ENCODE peak calls at places on chromosomes 3 and 15, in seven cellular contexts. K, B, A, J, Z, N and X are unnamed samples.
A peak's percentile ranks its signal among the peaks of the same experiment; 100 is the strongest.

GRCh38 chr3:43892535-43892934 is 201.8 kb downstream of the ABHD5 start:
- DNase-seq in Z (no peak), A (no peak), N (no peak), K (peak; percentile 61), B (no peak), J (no peak), X (no peak)

GRCh38 chr15:51281368-51281967 is 56.9 kb downstream of the CYP19A1 start:
- DNase-seq in A (no peak), B (peak; percentile 65), N (no peak), K (peak; percentile 74), J (peak; percentile 76), Z (no peak), X (peak; percentile 80)

GRCh38 chr3:33664195-33664594 is 53.9 kb downstream of the CLASP2 start:
- DNase-seq in N (no peak), J (no peak), K (no peak), B (peak; percentile 72), Z (no peak), A (no peak), X (peak; percentile 91)

GRCh38 chr3:175896655-175897054 is 1037.5 kb downstream of the NAALADL2 start:
- DNase-seq in N (no peak), J (no peak), K (no peak), A (no peak), Z (no peak), B (no peak), X (no peak)

GRCh38 chr3:197354195-197355059 is 56.0 kb upstream of the DLG1 start:
- DNase-seq in K (peak; percentile 86), Z (no peak), N (no peak), B (no peak), A (no peak), J (peak; percentile 45), X (peak; percentile 57)

GRCh38 chr3:100141576-100141975 is 27.3 kb upstream of the FILIP1L start:
- DNase-seq in K (no peak), N (no peak), J (no peak), A (no peak), B (no peak), Z (no peak), X (no peak)

GRCh38 chr15:62244762-62245161 is 79.7 kb upstream of the C2CD4B start:
- DNase-seq in K (no peak), A (no peak), J (no peak), Z (no peak), N (no peak), B (no peak), X (no peak)

GRCh38 chr15:47607750-47608149 is 109.6 kb upstream of the SEMA6D start:
- DNase-seq in K (no peak), N (no peak), A (no peak), Z (no peak), B (peak; percentile 44), J (no peak), X (no peak)

GRCh38 chr3:108818404-108818803 is 4.2 kb upstream of the TRAT1 start:
- DNase-seq in B (peak; percentile 10), N (no peak), K (no peak), J (peak; percentile 37), A (peak; percentile 37), Z (no peak), X (no peak)

GRCh38 chr3:8499181-8499611 is 2.4 kb upstream of the LMCD1 start:
- DNase-seq in A (peak; percentile 48), B (peak; percentile 79), K (no peak), N (no peak), J (no peak), Z (no peak), X (peak; percentile 58)

GRCh38 chr3:149016669-149017541 is 25.6 kb downstream of the GYG1 start:
- DNase-seq in B (peak; percentile 37), Z (no peak), J (no peak), N (no peak), A (no peak), K (no peak), X (peak; percentile 79)

GRCh38 chr3:44992555-44993470 is 16.8 kb downstream of the EXOSC7 start:
- DNase-seq in A (no peak), N (no peak), B (no peak), J (no peak), Z (no peak), K (no peak), X (peak; percentile 48)

GRCh38 chr3:196422976-196423781 is 9.0 kb downstream of the UBXN7 start:
- DNase-seq in N (no peak), J (peak; percentile 48), Z (no peak), B (peak; percentile 36), K (peak; percentile 6), A (no peak), X (no peak)

GRCh38 chr3:178084938-178085816 is 451.1 kb upstream of the KCNMB2 start:
- DNase-seq in B (peak; percentile 86), A (peak; percentile 27), Z (no peak), N (peak; percentile 39), J (peak; percentile 72), K (peak; percentile 82), X (peak; percentile 93)